ENCODE peak calls at places on chromosomes 5 and 9, in six cellular contexts. P is A549, K is prostate gland, O is ovary, F is uterus, S is upper lobe of left lung. Z is an unnamed sample. For H3K4me1, the result is how much of the 10 kb centered on the place peaks cover.

GRCh38 chr9:94758031-94758430 is 31.5 kb downstream of the AOPEP start:
- DNase-seq in P (no peak), K (no peak), O (no peak), F (no peak), S (no peak), Z (no peak)

GRCh38 chr9:23775549-23775948 is 50.5 kb downstream of the ELAVL2 start:
- DNase-seq in P (no peak), K (no peak), O (no peak), F (no peak), S (no peak), Z (no peak)

GRCh38 chr9:136565075-136565721 is 19.4 kb upstream of the NOTCH1 start:
- DNase-seq in P (no peak), K (no peak), O (peak), F (peak), S (no peak), Z (peak)

GRCh38 chr9:79014929-79015699 is 556.7 kb upstream of the TLE4 start:
- DNase-seq in P (peak), K (no peak), O (no peak), F (no peak), S (no peak), Z (no peak)

GRCh38 chr5:99037668-99038067 is 108.9 kb upstream of the CHD1 start:
- DNase-seq in P (no peak), K (no peak), O (no peak), F (no peak), S (peak), Z (peak)

GRCh38 chr5:56640763-56641406 is 174.5 kb upstream of the MAP3K1 start:
- DNase-seq in P (no peak), K (peak), O (no peak), F (no peak), S (peak), Z (peak)

GRCh38 chr9:84238652-84239051 is 101.9 kb downstream of the SLC28A3 start:
- DNase-seq in P (peak), K (no peak), O (no peak), F (no peak), S (no peak), Z (no peak)

GRCh38 chr5:140346348-140347221 is at the start of gene HBEGF:
- DNase-seq in P (peak), K (peak), O (peak), F (peak), S (peak), Z (peak)

GRCh38 chr9:33264473-33265177 is at the start of the genes BAG1 and CHMP5:
- DNase-seq in P (peak), K (peak), O (peak), F (peak), S (peak), Z (peak)
- TF ChIP-seq POLR2A in P (peak), K (peak), O (peak), F (peak), S (peak), Z (peak)

DNA sequence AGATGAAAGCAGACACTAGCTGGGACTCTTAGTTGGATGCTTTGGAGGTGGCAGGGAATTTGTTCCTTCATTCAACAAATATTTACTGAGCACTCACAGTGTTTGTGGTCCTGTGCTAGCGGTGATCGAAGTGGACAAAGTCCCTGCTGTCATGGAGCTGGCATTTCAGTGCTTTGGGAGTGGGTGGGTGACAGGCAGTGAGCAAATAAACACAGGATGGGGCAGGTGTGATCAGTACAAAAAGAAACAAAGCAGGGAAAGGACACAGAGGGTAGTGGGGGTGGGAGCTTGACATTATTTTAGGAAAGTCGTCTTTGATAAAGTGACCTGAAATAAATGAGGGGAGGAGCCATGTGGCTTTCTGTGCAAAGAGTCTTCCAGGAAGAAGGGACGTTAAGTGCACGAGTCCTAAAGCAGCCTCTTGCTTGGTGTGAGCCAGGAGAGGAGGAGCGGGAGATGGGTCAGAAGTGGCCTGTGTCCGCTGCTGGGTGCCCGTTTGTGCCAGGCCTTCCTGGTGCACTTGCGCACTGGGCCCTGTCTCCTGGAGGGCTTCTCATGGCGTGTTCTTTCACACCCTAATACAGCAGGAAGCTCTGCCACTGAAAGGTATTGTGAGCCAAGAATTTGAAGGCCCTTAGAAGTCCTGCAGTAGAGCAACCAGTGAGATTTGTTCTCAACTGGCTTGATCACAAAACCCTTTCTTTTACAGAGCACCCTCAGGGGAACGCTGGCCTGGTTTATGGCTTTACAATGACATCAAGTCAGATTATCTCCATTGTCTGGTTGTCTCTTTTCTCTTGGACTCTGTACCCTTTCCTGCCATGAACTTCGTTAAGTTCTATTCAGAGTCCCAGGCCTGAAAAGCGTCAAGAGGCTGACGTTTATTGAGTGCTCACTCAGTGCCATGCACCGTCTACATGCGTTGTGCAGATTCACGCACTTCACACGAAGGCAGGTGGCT is 14.9 kb downstream of the NDST1 start:
- DNase-seq in P (peak), K (no peak), O (no peak), F (no peak), S (peak), Z (peak)
- H3K4me1 ChIP-seq in P (half or more), K (under half), O (under half), F (under half), S (half or more), Z (half or more)

GRCh38 chr5:149063017-149063687 is at the start of gene SH3TC2:
- DNase-seq in P (peak), K (peak), O (no peak), F (no peak), S (no peak), Z (peak)

GRCh38 chr5:149060325-149060724 is 2.5 kb downstream of the SH3TC2 start:
- DNase-seq in P (no peak), K (no peak), O (no peak), F (peak), S (peak), Z (no peak)

GRCh38 chr5:149061341-149061740 is 1.5 kb downstream of the SH3TC2 start:
- DNase-seq in P (no peak), K (no peak), O (no peak), F (no peak), S (no peak), Z (no peak)

GRCh38 chr5:149063901-149064478 is 1.1 kb upstream of the SH3TC2 start:
- DNase-seq in P (no peak), K (no peak), O (no peak), F (no peak), S (no peak), Z (no peak)

GRCh38 chr5:149062371-149063016 is 368 bp downstream of the SH3TC2 start:
- DNase-seq in P (peak), K (no peak), O (no peak), F (peak), S (peak), Z (peak)
- TF ChIP-seq POLR2A in P (no peak), K (no peak), O (no peak), F (no peak), S (no peak), Z (no peak)

GRCh38 chr9:76617510-76618194 is 146.6 kb upstream of the PCA3 start:
- DNase-seq in P (no peak), K (no peak), O (no peak), F (no peak), S (no peak), Z (no peak)

GRCh38 chr9:76621011-76621410 is 143.2 kb upstream of the PCA3 start:
- DNase-seq in P (no peak), K (no peak), O (no peak), F (no peak), S (no peak), Z (no peak)

GRCh38 chr9:76620586-76620985 is 143.7 kb upstream of the PCA3 start:
- DNase-seq in P (no peak), K (no peak), O (no peak), F (no peak), S (no peak), Z (no peak)

GRCh38 chr9:76618762-76619161 is 145.5 kb upstream of the PCA3 start:
- DNase-seq in P (no peak), K (no peak), O (no peak), F (no peak), S (no peak), Z (no peak)

GRCh38 chr9:76619645-76620044 is 144.6 kb upstream of the PCA3 start:
- DNase-seq in P (no peak), K (no peak), O (no peak), F (no peak), S (no peak), Z (no peak)
- H3K4me1 ChIP-seq in P (under half), K (under half), O (under half), F (under half), S (under half), Z (under half)

GRCh38 chr5:95863383-95863757 is 40.8 kb upstream of the GLRX start:
- DNase-seq in P (no peak), K (no peak), O (no peak), F (peak), S (peak), Z (no peak)

GRCh38 chr5:95859327-95860060 is 37.0 kb upstream of the GLRX start:
- DNase-seq in P (peak), K (no peak), O (no peak), F (peak), S (no peak), Z (no peak)

GRCh38 chr5:95861858-95862561 is 39.5 kb upstream of the GLRX start:
- DNase-seq in P (peak), K (no peak), O (no peak), F (no peak), S (no peak), Z (no peak)

GRCh38 chr5:95862636-95863382 is 40.3 kb upstream of the GLRX start:
- DNase-seq in P (no peak), K (no peak), O (no peak), F (no peak), S (no peak), Z (no peak)

DNA sequence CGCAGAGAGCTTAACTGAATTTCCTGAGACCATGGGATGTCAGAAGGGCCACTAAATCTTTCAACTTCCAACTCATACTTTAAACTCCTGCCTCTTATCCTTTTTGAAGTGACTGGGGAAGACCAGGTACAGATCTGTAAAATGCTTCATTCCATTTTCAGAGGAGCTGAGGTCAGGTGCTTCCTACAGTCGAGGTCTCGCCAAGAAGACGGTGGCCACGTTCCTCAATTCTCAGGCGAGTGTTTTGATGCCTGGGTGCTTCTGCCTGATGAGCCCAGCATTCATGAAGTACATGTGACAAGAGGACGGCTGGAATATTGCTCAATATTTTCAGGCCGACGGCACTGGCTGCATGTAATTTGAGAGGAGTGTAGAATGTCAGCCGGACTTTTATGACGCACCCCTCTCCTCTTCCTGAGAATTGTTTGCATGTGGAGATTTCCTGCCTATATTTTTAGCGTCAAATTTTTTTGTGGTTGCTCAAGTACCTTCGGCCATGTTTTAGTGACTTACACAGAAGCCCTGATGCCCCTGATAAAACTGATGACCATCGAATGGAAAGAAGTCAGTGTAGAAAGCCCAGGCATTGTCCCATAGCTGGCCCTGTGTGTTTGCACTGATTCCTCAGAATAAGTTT is 38.8 kb upstream of the GLRX start:
- DNase-seq in P (peak), K (peak), O (peak), F (peak), S (peak), Z (peak)
- TF ChIP-seq POLR2A in P (no peak), K (no peak), O (no peak), F (no peak), S (no peak), Z (no peak)

Z was measured in heart left ventricle.